ENCODE peak calls at places on chromosomes 5 and 9, in seven cellular contexts. One of them, this sample, is unnamed.

GRCh38 chr5:96177303-96177869 is 215.7 kb upstream of the ELL2 start:
- DNase-seq in cardiac muscle cell: no peak
- DNase-seq in C1 segment of cervical spinal cord: no peak
- DNase-seq in NCI-H1105: no peak
- DNase-seq in cardiac fibroblast: peak; percentile 80
- DNase-seq in stimulated activated CD8-positive, alpha-beta memory T cell treated with anti-CD3 and anti-CD28 coated beads, Interleukin-15, amount 100 ng/mL, for 1 hour: no peak
- DNase-seq in SW 1271: no peak
- DNase-seq in this sample: no peak

GRCh38 chr9:92634712-92635605 is 35.0 kb downstream of the IPPK start:
- DNase-seq in cardiac muscle cell: peak; percentile 84
- DNase-seq in C1 segment of cervical spinal cord: peak; percentile 2
- DNase-seq in SW 1271: no peak
- DNase-seq in cardiac fibroblast: peak; percentile 84
- DNase-seq in NCI-H1105: peak; percentile 8
- DNase-seq in stimulated activated CD8-positive, alpha-beta memory T cell treated with anti-CD3 and anti-CD28 coated beads, Interleukin-15, amount 100 ng/mL, for 1 hour: peak; percentile 38
- DNase-seq in this sample: peak; percentile 70

GRCh38 chr9:3875371-3876132 is 349.8 kb upstream of the RFX3 start:
- DNase-seq in cardiac muscle cell: no peak
- DNase-seq in C1 segment of cervical spinal cord: no peak
- DNase-seq in stimulated activated CD8-positive, alpha-beta memory T cell treated with anti-CD3 and anti-CD28 coated beads, Interleukin-15, amount 100 ng/mL, for 1 hour: no peak
- DNase-seq in NCI-H1105: no peak
- DNase-seq in cardiac fibroblast: peak; percentile 78
- DNase-seq in SW 1271: peak; percentile 2
- DNase-seq in this sample: no peak

GRCh38 chr9:112542893-112543292 is 56.3 kb downstream of the KIAA1958 start:
- DNase-seq in NCI-H1105: no peak
- DNase-seq in cardiac muscle cell: no peak
- DNase-seq in SW 1271: no peak
- DNase-seq in C1 segment of cervical spinal cord: no peak
- DNase-seq in cardiac fibroblast: no peak
- DNase-seq in stimulated activated CD8-positive, alpha-beta memory T cell treated with anti-CD3 and anti-CD28 coated beads, Interleukin-15, amount 100 ng/mL, for 1 hour: no peak
- DNase-seq in this sample: no peak

GRCh38 chr9:123326662-123327093 is 29.3 kb upstream of the CRB2 start:
- DNase-seq in C1 segment of cervical spinal cord: no peak
- DNase-seq in NCI-H1105: no peak
- DNase-seq in SW 1271: no peak
- DNase-seq in cardiac muscle cell: no peak
- DNase-seq in cardiac fibroblast: no peak
- DNase-seq in stimulated activated CD8-positive, alpha-beta memory T cell treated with anti-CD3 and anti-CD28 coated beads, Interleukin-15, amount 100 ng/mL, for 1 hour: no peak
- DNase-seq in this sample: no peak

GRCh38 chr5:132227235-132227484 is 493 bp downstream of the P4HA2 start:
- DNase-seq in stimulated activated CD8-positive, alpha-beta memory T cell treated with anti-CD3 and anti-CD28 coated beads, Interleukin-15, amount 100 ng/mL, for 1 hour: no peak
- DNase-seq in NCI-H1105: no peak
- DNase-seq in cardiac fibroblast: no peak
- DNase-seq in C1 segment of cervical spinal cord: no peak
- DNase-seq in SW 1271: no peak
- DNase-seq in cardiac muscle cell: no peak
- DNase-seq in this sample: no peak

GRCh38 chr9:130417602-130418001 is 27.2 kb upstream of the ASS1 start:
- DNase-seq in cardiac muscle cell: no peak
- DNase-seq in SW 1271: no peak
- DNase-seq in stimulated activated CD8-positive, alpha-beta memory T cell treated with anti-CD3 and anti-CD28 coated beads, Interleukin-15, amount 100 ng/mL, for 1 hour: no peak
- DNase-seq in NCI-H1105: no peak
- DNase-seq in C1 segment of cervical spinal cord: no peak
- DNase-seq in cardiac fibroblast: no peak
- DNase-seq in this sample: no peak

GRCh38 chr9:93673844-93674334 is 97.5 kb downstream of the PHF2 start:
- DNase-seq in cardiac fibroblast: no peak
- DNase-seq in C1 segment of cervical spinal cord: no peak
- DNase-seq in NCI-H1105: no peak
- DNase-seq in SW 1271: no peak
- DNase-seq in stimulated activated CD8-positive, alpha-beta memory T cell treated with anti-CD3 and anti-CD28 coated beads, Interleukin-15, amount 100 ng/mL, for 1 hour: no peak
- DNase-seq in cardiac muscle cell: no peak
- DNase-seq in this sample: no peak

GRCh38 chr5:73897886-73898285 is 271.9 kb downstream of the ARHGEF28 start:
- DNase-seq in C1 segment of cervical spinal cord: no peak
- DNase-seq in cardiac fibroblast: no peak
- DNase-seq in SW 1271: no peak
- DNase-seq in NCI-H1105: no peak
- DNase-seq in cardiac muscle cell: no peak
- DNase-seq in stimulated activated CD8-positive, alpha-beta memory T cell treated with anti-CD3 and anti-CD28 coated beads, Interleukin-15, amount 100 ng/mL, for 1 hour: no peak
- DNase-seq in this sample: no peak

GRCh38 chr9:104080983-104081382 is 13.1 kb upstream of the SMC2 start:
- DNase-seq in NCI-H1105: no peak
- DNase-seq in C1 segment of cervical spinal cord: no peak
- DNase-seq in cardiac muscle cell: no peak
- DNase-seq in stimulated activated CD8-positive, alpha-beta memory T cell treated with anti-CD3 and anti-CD28 coated beads, Interleukin-15, amount 100 ng/mL, for 1 hour: no peak
- DNase-seq in SW 1271: no peak
- DNase-seq in cardiac fibroblast: no peak
- DNase-seq in this sample: no peak

GRCh38 chr9:18920685-18921084 is 112.3 kb downstream of the SAXO1 start:
- DNase-seq in stimulated activated CD8-positive, alpha-beta memory T cell treated with anti-CD3 and anti-CD28 coated beads, Interleukin-15, amount 100 ng/mL, for 1 hour: no peak
- DNase-seq in C1 segment of cervical spinal cord: no peak
- DNase-seq in cardiac fibroblast: no peak
- DNase-seq in NCI-H1105: no peak
- DNase-seq in cardiac muscle cell: no peak
- DNase-seq in SW 1271: no peak
- DNase-seq in this sample: no peak

GRCh38 chr9:96113045-96113444 is 188.9 kb downstream of the HSD17B3 start:
- DNase-seq in SW 1271: no peak
- DNase-seq in C1 segment of cervical spinal cord: no peak
- DNase-seq in stimulated activated CD8-positive, alpha-beta memory T cell treated with anti-CD3 and anti-CD28 coated beads, Interleukin-15, amount 100 ng/mL, for 1 hour: no peak
- DNase-seq in cardiac muscle cell: no peak
- DNase-seq in cardiac fibroblast: no peak
- DNase-seq in NCI-H1105: no peak
- DNase-seq in this sample: no peak

GRCh38 chr5:143479394-143479793 is 75.9 kb upstream of the NR3C1 start:
- DNase-seq in cardiac muscle cell: no peak
- DNase-seq in C1 segment of cervical spinal cord: no peak
- DNase-seq in cardiac fibroblast: no peak
- DNase-seq in SW 1271: no peak
- DNase-seq in NCI-H1105: no peak
- DNase-seq in stimulated activated CD8-positive, alpha-beta memory T cell treated with anti-CD3 and anti-CD28 coated beads, Interleukin-15, amount 100 ng/mL, for 1 hour: no peak
- DNase-seq in this sample: no peak

GRCh38 chr5:61306531-61307195 is 25.4 kb upstream of the ZSWIM6 start:
- DNase-seq in C1 segment of cervical spinal cord: no peak
- DNase-seq in stimulated activated CD8-positive, alpha-beta memory T cell treated with anti-CD3 and anti-CD28 coated beads, Interleukin-15, amount 100 ng/mL, for 1 hour: no peak
- DNase-seq in SW 1271: no peak
- DNase-seq in NCI-H1105: no peak
- DNase-seq in cardiac muscle cell: no peak
- DNase-seq in cardiac fibroblast: peak; percentile 76
- DNase-seq in this sample: no peak

GRCh38 chr9:5869315-5870019 is 21.2 kb upstream of the MLANA start:
- DNase-seq in stimulated activated CD8-positive, alpha-beta memory T cell treated with anti-CD3 and anti-CD28 coated beads, Interleukin-15, amount 100 ng/mL, for 1 hour: no peak
- DNase-seq in SW 1271: no peak
- DNase-seq in C1 segment of cervical spinal cord: no peak
- DNase-seq in cardiac muscle cell: no peak
- DNase-seq in NCI-H1105: no peak
- DNase-seq in cardiac fibroblast: no peak
- DNase-seq in this sample: no peak

GRCh38 chr5:140262839-140263238 is 40.1 kb downstream of the PFDN1 start:
- DNase-seq in C1 segment of cervical spinal cord: no peak
- DNase-seq in stimulated activated CD8-positive, alpha-beta memory T cell treated with anti-CD3 and anti-CD28 coated beads, Interleukin-15, amount 100 ng/mL, for 1 hour: no peak
- DNase-seq in SW 1271: no peak
- DNase-seq in cardiac muscle cell: no peak
- DNase-seq in cardiac fibroblast: no peak
- DNase-seq in NCI-H1105: peak; percentile 39
- DNase-seq in this sample: no peak